ENCODE peak calls at places on chromosomes 5 and 9, in five cellular contexts. F is hepatocyte, U is heart left ventricle, Q is OCI-LY7, W is spleen. K is an unnamed sample.
A peak's percentile ranks its signal among the peaks of the same experiment; 100 is the strongest.

GRCh38 chr9:131282688-131283422 is 6.5 kb upstream of the FAM78A start:
- DNase-seq in F (peak; percentile 57), U (peak; percentile 68), Q (no peak), W (no peak), K (peak; percentile 54)

GRCh38 chr9:21579209-21579608 is 97.1 kb upstream of the IFNE start:
- DNase-seq in F (no peak), U (no peak), Q (no peak), W (no peak), K (no peak)

GRCh38 chr5:154437281-154437965 is 8.4 kb upstream of the SAP30L start:
- DNase-seq in F (no peak), U (no peak), Q (no peak), W (no peak), K (no peak)

GRCh38 chr5:90548069-90548593 is 10.5 kb upstream of the ADGRV1 start:
- DNase-seq in F (peak; percentile 70), U (peak; percentile 28), Q (no peak), W (no peak), K (no peak)

GRCh38 chr5:115439042-115439441 is 105.5 kb downstream of the FEM1C start:
- DNase-seq in F (no peak), U (no peak), Q (no peak), W (no peak), K (no peak)

GRCh38 chr5:150989695-150990094 is 30.7 kb upstream of the GPX3 start:
- DNase-seq in F (no peak), U (no peak), Q (peak; percentile 29), W (no peak), K (no peak)

GRCh38 chr5:108003178-108003577 is 332.4 kb upstream of the EFNA5 start:
- DNase-seq in F (peak; percentile 10), U (no peak), Q (peak; percentile 13), W (no peak), K (peak; percentile 32)

GRCh38 chr5:73443725-73444498 is 4.7 kb downstream of the FOXD1 start:
- DNase-seq in F (no peak), U (no peak), Q (no peak), W (no peak), K (no peak)

GRCh38 chr9:93911871-93912554 is 43.1 kb downstream of the BARX1 start:
- DNase-seq in F (peak; percentile 27), U (peak; percentile 59), Q (no peak), W (no peak), K (peak; percentile 35)

GRCh38 chr5:92353107-92354030 is 970.3 kb upstream of the ARRDC3 start:
- DNase-seq in F (peak; percentile 8), U (no peak), Q (no peak), W (no peak), K (no peak)

GRCh38 chr9:70021026-70021571 is 22.5 kb upstream of the MAMDC2 start:
- DNase-seq in F (no peak), U (peak; percentile 41), Q (no peak), W (no peak), K (peak; percentile 73)

GRCh38 chr9:79572891-79573696 is 1.3 kb downstream of the TLE4 start:
- DNase-seq in F (peak; percentile 63), U (peak; percentile 50), Q (peak; percentile 50), W (peak; percentile 95), K (peak; percentile 52)

GRCh38 chr5:179608131-179608581 is 15.3 kb downstream of the HNRNPH1 start:
- DNase-seq in F (no peak), U (no peak), Q (peak; percentile 35), W (peak; percentile 67), K (no peak)

GRCh38 chr5:1476181-1476966 is 31.1 kb upstream of the SLC6A3 start:
- DNase-seq in F (no peak), U (no peak), Q (no peak), W (peak; percentile 81), K (no peak)

GRCh38 chr9:124180557-124180956 is 77.2 kb upstream of the NEK6 start:
- DNase-seq in F (peak; percentile 64), U (no peak), Q (no peak), W (no peak), K (no peak)

GRCh38 chr9:8437259-8437658 is 637.7 kb upstream of the DMAC1 start:
- DNase-seq in F (no peak), U (no peak), Q (no peak), W (no peak), K (no peak)

GRCh38 chr5:173041881-173042481 is 14.2 kb upstream of the CREBRF start:
- DNase-seq in F (no peak), U (no peak), Q (no peak), W (no peak), K (no peak)

GRCh38 chr9:79912641-79913040 is 340.9 kb downstream of the TLE4 start:
- DNase-seq in F (no peak), U (no peak), Q (no peak), W (no peak), K (no peak)

GRCh38 chr9:98678244-98678842 is 30.4 kb downstream of the GABBR2 start:
- DNase-seq in F (no peak), U (no peak), Q (peak; percentile 34), W (peak; percentile 50), K (peak; percentile 36)

GRCh38 chr5:138974227-138975063 is 99.3 kb upstream of the LRRTM2 start:
- DNase-seq in F (no peak), U (peak; percentile 87), Q (no peak), W (no peak), K (no peak)

GRCh38 chr9:135299651-135300345 is 179.8 kb upstream of the PPP1R26 start:
- DNase-seq in F (peak; percentile 3), U (no peak), Q (no peak), W (peak; percentile 45), K (no peak)

GRCh38 chr5:141564216-141564692 is 54.5 kb downstream of the DIAPH1 start:
- DNase-seq in F (peak; percentile 90), U (no peak), Q (peak; percentile 97), W (no peak), K (peak; percentile 80)

GRCh38 chr9:21681641-21682040 is 120.8 kb upstream of the MTAP start:
- DNase-seq in F (no peak), U (no peak), Q (no peak), W (no peak), K (no peak)

GRCh38 chr9:14170973-14171596 is 142.9 kb downstream of the NFIB start:
- DNase-seq in F (no peak), U (no peak), Q (no peak), W (no peak), K (peak; percentile 64)

GRCh38 chr5:66242050-66242449 is 98.0 kb downstream of the SREK1 start:
- DNase-seq in F (no peak), U (no peak), Q (no peak), W (no peak), K (no peak)

GRCh38 chr5:153601377-153601776 is 110.9 kb downstream of the GRIA1 start:
- DNase-seq in F (no peak), U (no peak), Q (peak; percentile 74), W (no peak), K (no peak)

DNA sequence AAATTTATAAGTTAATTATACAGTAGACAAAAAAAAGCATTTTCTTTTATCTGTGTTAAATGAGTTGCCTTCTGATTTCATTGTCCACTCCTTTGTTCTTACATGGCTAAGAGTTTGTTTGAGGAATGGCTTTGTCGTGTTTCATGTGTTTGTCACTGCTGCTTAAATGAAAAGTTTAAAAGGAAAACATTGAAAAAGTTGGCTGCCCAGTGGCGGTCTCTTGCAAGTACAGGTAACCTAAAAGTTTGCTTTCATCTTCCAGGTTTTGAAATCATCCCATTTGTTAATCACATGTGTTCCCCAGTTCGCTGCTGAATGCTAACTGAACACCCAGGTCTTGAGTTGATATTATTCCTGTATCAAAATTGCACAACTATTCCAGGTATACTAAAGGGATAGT is 33.9 kb downstream of the EGFLAM start:
- DNase-seq in F (no peak), U (no peak), Q (no peak), W (no peak), K (no peak)
- TF ChIP-seq CTCF in F (no peak), U (no peak), Q (no peak), W (no peak), K (no peak)

GRCh38 chr5:81269751-81270686 is 31.4 kb upstream of the ZCCHC9 start:
- DNase-seq in F (no peak), U (no peak), Q (peak; percentile 75), W (no peak), K (no peak)
- H3K27ac ChIP-seq in F (peak overlapping the region; percentile 74), U (no peak overlapping the region), Q (no peak overlapping the region), W (no peak overlapping the region), K (peak overlapping the region; percentile 77)

GRCh38 chr5:23405316-23406068 is 101.9 kb upstream of the PRDM9 start:
- DNase-seq in F (no peak), U (no peak), Q (no peak), W (no peak), K (no peak)
- TF ChIP-seq CTCF in F (no peak), U (no peak), Q (no peak), W (no peak), K (no peak)

GRCh38 chr9:86580688-86581087 is 226.5 kb upstream of the TUT7 start:
- DNase-seq in F (no peak), U (no peak), Q (no peak), W (no peak), K (no peak)
- H3K27ac ChIP-seq in F (peak overlapping the region; percentile 35), U (no peak overlapping the region), Q (no peak overlapping the region), W (no peak overlapping the region), K (no peak overlapping the region)

K was measured in RWPE1.